ENCODE peak calls at places on chromosomes 1 and 21, in ten cellular contexts. R is K562, W is stomach, M is ovary, V is upper lobe of left lung, L is tibial nerve, E is SK-N-SH, G is A549, Z is GM12878, I is H1. F is an unnamed sample.

GRCh38 chr1:181661569-181661968 is 178.3 kb downstream of the CACNA1E start:
- DNase-seq in R (no peak), W (no peak), M (no peak), V (no peak), L (no peak), E (no peak), G (no peak), Z (no peak), I (no peak), F (no peak)

GRCh38 chr1:43067856-43068751 is 104.0 kb downstream of the EBNA1BP2 start:
- DNase-seq in R (no peak), W (no peak), M (peak; percentile 28), V (peak; percentile 90), L (no peak), E (peak; percentile 84), G (no peak), Z (no peak), I (peak; percentile 68), F (no peak)

GRCh38 chr1:59805564-59805963 is 9.2 kb upstream of the HOOK1 start:
- DNase-seq in R (no peak), W (no peak), M (no peak), V (no peak), L (no peak), E (no peak), G (no peak), Z (no peak), I (no peak), F (no peak)

GRCh38 chr1:10380594-10381275 is 18.1 kb upstream of the PGD start:
- DNase-seq in R (no peak), W (no peak), M (no peak), V (no peak), L (peak; percentile 35), E (no peak), G (peak; percentile 64), Z (no peak), I (no peak), F (peak; percentile 68)

GRCh38 chr21:36791150-36791549 is 92.2 kb downstream of the SIM2 start:
- DNase-seq in R (no peak), W (no peak), M (no peak), V (no peak), L (no peak), E (no peak), G (no peak), Z (no peak), I (no peak), F (no peak)

GRCh38 chr1:187816646-187817045 is 987.9 kb downstream of the PLA2G4A start:
- DNase-seq in R (no peak), W (no peak), M (no peak), V (no peak), L (no peak), E (no peak), G (no peak), Z (no peak), I (no peak), F (no peak)

GRCh38 chr1:8666394-8667167 is 150.9 kb downstream of the RERE start:
- DNase-seq in R (no peak), W (no peak), M (no peak), V (no peak), L (no peak), E (no peak), G (no peak), Z (no peak), I (no peak), F (no peak)

GRCh38 chr1:116313776-116314175 is 59.3 kb upstream of the ATP1A1 start:
- DNase-seq in R (no peak), W (no peak), M (no peak), V (no peak), L (no peak), E (no peak), G (no peak), Z (no peak), I (no peak), F (no peak)

GRCh38 chr1:17414022-17414421 is 25.5 kb downstream of the RCC2 start:
- DNase-seq in R (no peak), W (no peak), M (no peak), V (no peak), L (no peak), E (no peak), G (no peak), Z (no peak), I (no peak), F (no peak)

GRCh38 chr1:22284906-22285544 is 142.1 kb upstream of the WNT4 start:
- DNase-seq in R (no peak), W (peak; percentile 21), M (no peak), V (peak; percentile 18), L (no peak), E (peak; percentile 9), G (no peak), Z (no peak), I (no peak), F (no peak)

GRCh38 chr21:45525910-45526306 is 16.3 kb downstream of the SLC19A1 start:
- DNase-seq in R (no peak), W (peak; percentile 14), M (no peak), V (peak; percentile 62), L (no peak), E (no peak), G (no peak), Z (no peak), I (no peak), F (peak; percentile 41)

GRCh38 chr21:45516671-45517151 is 25.5 kb downstream of the SLC19A1 start:
- DNase-seq in R (no peak), W (no peak), M (no peak), V (peak; percentile 48), L (no peak), E (no peak), G (no peak), Z (no peak), I (no peak), F (peak; percentile 52)

GRCh38 chr1:18239671-18240070 is 132.1 kb downstream of the IGSF21 start:
- DNase-seq in R (no peak), W (no peak), M (no peak), V (no peak), L (no peak), E (no peak), G (no peak), Z (no peak), I (no peak), F (no peak)

GRCh38 chr1:72062584-72062983 is 219.8 kb downstream of the NEGR1 start:
- DNase-seq in R (no peak), W (no peak), M (no peak), V (no peak), L (no peak), E (no peak), G (no peak), Z (no peak), I (no peak), F (no peak)

GRCh38 chr1:155970531-155971167 is 7.7 kb downstream of the ARHGEF2 start:
- DNase-seq in R (peak; percentile 85), W (peak; percentile 51), M (peak; percentile 60), V (peak; percentile 84), L (peak; percentile 66), E (no peak), G (no peak), Z (no peak), I (no peak), F (peak; percentile 87)
- TF ChIP-seq EP300 in R (peak; percentile 57), W (no peak), M (no peak), V (no peak), L (no peak), E (no peak), G (no peak), Z (no peak), I (no peak), F (no peak)

GRCh38 chr1:67807282-67807681 is 26.0 kb downstream of the GNG12 start:
- DNase-seq in R (no peak), W (no peak), M (no peak), V (no peak), L (no peak), E (no peak), G (no peak), Z (no peak), I (no peak), F (no peak)

GRCh38 chr1:67802565-67802964 is 30.7 kb downstream of the GNG12 start:
- DNase-seq in R (no peak), W (no peak), M (no peak), V (no peak), L (no peak), E (no peak), G (no peak), Z (no peak), I (no peak), F (no peak)

GRCh38 chr1:67804710-67805109 is 28.6 kb downstream of the GNG12 start:
- DNase-seq in R (no peak), W (no peak), M (no peak), V (no peak), L (no peak), E (no peak), G (no peak), Z (no peak), I (no peak), F (no peak)

GRCh38 chr1:67803380-67804279 is 29.6 kb downstream of the GNG12 start:
- DNase-seq in R (no peak), W (no peak), M (no peak), V (no peak), L (no peak), E (no peak), G (no peak), Z (no peak), I (no peak), F (no peak)

GRCh38 chr1:67801903-67802302 is 31.4 kb downstream of the GNG12 start:
- DNase-seq in R (no peak), W (no peak), M (no peak), V (no peak), L (no peak), E (no peak), G (no peak), Z (no peak), I (no peak), F (no peak)
- TF ChIP-seq EP300 in R (no peak), W (no peak), M (no peak), V (no peak), L (no peak), E (no peak), G (no peak), Z (no peak), I (no peak), F (no peak)

GRCh38 chr1:92859400-92860039 is 27.7 kb downstream of the RPL5 start:
- DNase-seq in R (no peak), W (no peak), M (no peak), V (no peak), L (no peak), E (no peak), G (no peak), Z (no peak), I (no peak), F (no peak)

GRCh38 chr1:92858564-92859399 is 26.9 kb downstream of the RPL5 start:
- DNase-seq in R (peak; percentile 83), W (peak; percentile 48), M (peak; percentile 65), V (no peak), L (peak; percentile 92), E (peak; percentile 71), G (peak; percentile 57), Z (peak; percentile 59), I (no peak), F (peak; percentile 68)

GRCh38 chr1:92857817-92858216 is 26.0 kb downstream of the RPL5 start:
- DNase-seq in R (no peak), W (no peak), M (no peak), V (no peak), L (no peak), E (no peak), G (no peak), Z (no peak), I (no peak), F (no peak)

GRCh38 chr1:92862605-92863004 is 30.8 kb downstream of the RPL5 start:
- DNase-seq in R (no peak), W (no peak), M (no peak), V (no peak), L (no peak), E (no peak), G (no peak), Z (no peak), I (no peak), F (no peak)
- TF ChIP-seq EP300 in R (no peak), W (no peak), M (no peak), V (no peak), L (no peak), E (no peak), G (no peak), Z (no peak), I (no peak), F (no peak)

GRCh38 chr1:241423541-241424479 is 66.8 kb upstream of the RGS7 start:
- DNase-seq in R (no peak), W (peak; percentile 63), M (no peak), V (peak; percentile 85), L (no peak), E (peak; percentile 81), G (peak; percentile 8), Z (no peak), I (peak; percentile 80), F (no peak)
- TF ChIP-seq EP300 in R (no peak), W (no peak), M (no peak), V (no peak), L (no peak), E (no peak), G (no peak), Z (no peak), I (no peak), F (no peak)

F was measured in sigmoid colon.